ENCODE peak calls at places on chromosomes 1 and 21, in five cellular contexts. A, I, R, L and P are unnamed samples.

GRCh38 chr21:44758141-44758561 is 43.5 kb downstream of the UBE2G2 start:
- DNase-seq in I (no peak), A (no peak), L (no peak), R (no peak), P (no peak)

GRCh38 chr21:42407476-42407875 is 3.8 kb downstream of the UBASH3A start:
- DNase-seq in A (no peak), R (no peak), I (no peak), L (no peak), P (no peak)

GRCh38 chr1:61368366-61368765 is 286.0 kb downstream of the NFIA start:
- DNase-seq in A (no peak), L (no peak), I (no peak), R (no peak), P (no peak)

GRCh38 chr21:34580181-34580700 is 34.7 kb downstream of the RCAN1 start:
- DNase-seq in L (no peak), I (no peak), A (no peak), R (no peak), P (no peak)

GRCh38 chr1:2830761-2831425 is 29.4 kb upstream of the TTC34 start:
- DNase-seq in R (no peak), I (no peak), L (no peak), A (no peak), P (no peak)

GRCh38 chr1:154342836-154343472 is 17.6 kb downstream of the ATP8B2 start:
- DNase-seq in L (no peak), R (no peak), A (no peak), I (no peak), P (no peak)

GRCh38 chr1:44243782-44244495 is 30.7 kb downstream of the DMAP1 start:
- DNase-seq in A (no peak), L (no peak), I (no peak), R (no peak), P (no peak)

GRCh38 chr1:172654535-172654934 is 4.4 kb upstream of the FASLG start:
- DNase-seq in I (no peak), L (no peak), R (no peak), A (no peak), P (peak)

GRCh38 chr1:21344750-21345443 is 54.6 kb upstream of the ECE1 start:
- DNase-seq in R (no peak), I (no peak), L (no peak), A (no peak), P (no peak)